ENCODE peak calls at places on chromosomes 7 and 10, in nine cellular contexts. I, L, O, E, W, D, M, K and X are unnamed samples.
A peak's percentile ranks its signal among the peaks of the same experiment; 100 is the strongest.

GRCh38 chr10:50398383-50398782 is 147.1 kb upstream of the ASAH2 start:
- DNase-seq in K (no peak), L (no peak), E (no peak), M (no peak), O (peak; percentile 42), D (no peak), W (no peak), I (no peak), X (no peak)

GRCh38 chr7:135673360-135673706 is 11.0 kb downstream of the STMP1 start:
- DNase-seq in L (peak; percentile 29), D (no peak), O (peak; percentile 66), I (no peak), K (no peak), M (no peak), W (no peak), E (no peak), X (no peak)

GRCh38 chr7:156440456-156440855 is 200.1 kb upstream of the RNF32 start:
- DNase-seq in K (no peak), W (no peak), M (no peak), E (no peak), I (no peak), O (no peak), L (no peak), D (no peak), X (no peak)

GRCh38 chr7:129702316-129702715 is 90.8 kb downstream of the NRF1 start:
- DNase-seq in E (no peak), M (no peak), I (no peak), K (no peak), W (no peak), O (peak; percentile 47), D (no peak), L (no peak), X (no peak)

GRCh38 chr10:132882481-132882951 is 59.9 kb downstream of the CFAP46 start:
- DNase-seq in O (no peak), L (no peak), D (no peak), E (no peak), K (no peak), M (no peak), W (peak; percentile 15), I (no peak), X (no peak)

GRCh38 chr7:167087-167855 is 25.1 kb upstream of the FAM20C start:
- DNase-seq in I (no peak), K (no peak), M (no peak), W (no peak), O (no peak), D (no peak), L (no peak), E (no peak), X (no peak)

GRCh38 chr10:78443900-78444571 is 410.4 kb downstream of the RPS24 start:
- DNase-seq in O (no peak), W (no peak), E (no peak), D (no peak), L (no peak), I (no peak), K (no peak), M (no peak), X (no peak)

GRCh38 chr7:156080046-156080445 is 267.8 kb upstream of the SHH start:
- DNase-seq in K (no peak), L (no peak), D (no peak), M (no peak), I (no peak), O (no peak), E (no peak), W (no peak), X (no peak)

GRCh38 chr10:126215767-126216166 is 172.5 kb downstream of the ADAM12 start:
- DNase-seq in K (no peak), M (no peak), O (no peak), L (peak; percentile 28), D (no peak), W (no peak), I (no peak), E (no peak), X (no peak)

GRCh38 chr10:58771850-58772249 is 259.2 kb downstream of the BICC1 start:
- DNase-seq in E (no peak), L (no peak), M (no peak), I (no peak), W (no peak), D (no peak), O (no peak), K (no peak), X (no peak)

GRCh38 chr10:91901784-91902677 is 7.3 kb downstream of the FGFBP3 start:
- DNase-seq in K (no peak), D (no peak), E (peak; percentile 5), M (peak; percentile 92), O (peak; percentile 83), I (peak; percentile 65), W (no peak), L (peak; percentile 51), X (peak; percentile 16)

GRCh38 chr10:62166331-62167154 is 102.1 kb downstream of the RTKN2 start:
- DNase-seq in D (no peak), M (no peak), K (no peak), E (peak; percentile 2), I (no peak), L (peak; percentile 83), O (peak; percentile 9), W (peak; percentile 25), X (no peak)

GRCh38 chr10:5814110-5815107 is 1.2 kb upstream of the GDI2 start:
- DNase-seq in I (peak; percentile 17), L (no peak), E (peak; percentile 79), K (no peak), W (no peak), O (no peak), D (peak; percentile 46), M (no peak), X (no peak)

GRCh38 chr7:105325225-105325904 is 63.4 kb downstream of the SRPK2 start:
- DNase-seq in K (no peak), O (no peak), M (no peak), D (no peak), L (no peak), E (peak; percentile 41), W (no peak), I (no peak), X (no peak)

GRCh38 chr10:103481974-103482531 is 3.0 kb upstream of the CALHM3 start:
- DNase-seq in L (peak; percentile 74), D (peak; percentile 27), K (no peak), I (no peak), M (peak; percentile 25), O (peak; percentile 69), W (no peak), E (peak; percentile 72), X (peak; percentile 52)

GRCh38 chr10:76920581-76920980 is 717.0 kb downstream of the KCNMA1 start:
- DNase-seq in K (no peak), D (no peak), L (no peak), W (no peak), I (no peak), M (no peak), E (no peak), O (no peak), X (no peak)

GRCh38 chr10:129546106-129546505 is 79.1 kb downstream of the MGMT start:
- DNase-seq in O (no peak), D (no peak), E (no peak), I (no peak), W (no peak), K (no peak), M (no peak), L (no peak), X (no peak)